ENCODE peak calls at places on chromosomes 11 and 22, in nine cellular contexts. Z is suprapubic skin, T is transverse colon, U is esophagus squamous epithelium, Y is adrenal gland, L is IMR-90, C is tibial nerve, A is spleen, D is GM12892. J is an unnamed sample.

GRCh38 chr11:46332568-46333128 is 14.6 kb upstream of the DGKZ start:
- DNase-seq in A (no peak), Z (no peak), U (no peak), Y (no peak), D (no peak), C (no peak), L (no peak), T (no peak), J (no peak)

GRCh38 chr22:19689408-19689807 is 24.9 kb upstream of the SEPTIN5 start:
- DNase-seq in U (no peak), L (no peak), A (peak), T (no peak), Y (no peak), C (no peak), D (no peak), Z (peak), J (no peak)

GRCh38 chr22:20405931-20406685 is 12.2 kb downstream of the ZNF74 start:
- DNase-seq in L (no peak), T (no peak), U (no peak), C (no peak), Z (peak), D (no peak), Y (no peak), A (peak), J (no peak)

GRCh38 chr11:131999084-131999483 is 628.7 kb downstream of the NTM start:
- DNase-seq in T (no peak), U (no peak), Z (no peak), C (no peak), L (no peak), A (no peak), Y (no peak), D (no peak), J (no peak)

GRCh38 chr11:13782395-13783080 is 114.1 kb downstream of the FAR1 start:
- DNase-seq in U (no peak), L (no peak), C (no peak), T (no peak), Z (no peak), Y (no peak), A (no peak), D (no peak), J (no peak)

GRCh38 chr22:44225812-44226211 is 45.1 kb downstream of the PARVG start:
- DNase-seq in C (no peak), T (no peak), D (no peak), L (no peak), Z (no peak), Y (peak), A (no peak), U (no peak), J (no peak)

GRCh38 chr22:21447694-21448402 is 19.3 kb upstream of the TMEM191C start:
- DNase-seq in U (no peak), Y (peak), D (no peak), L (no peak), T (no peak), C (no peak), Z (peak), A (peak), J (no peak)

GRCh38 chr22:17917490-17917983 is 106.8 kb downstream of the MICAL3 start:
- DNase-seq in L (no peak), A (peak), Z (peak), U (no peak), T (peak), Y (peak), D (no peak), C (no peak), J (no peak)

GRCh38 chr11:32433249-32434115 is 1.9 kb downstream of the WT1 start:
- DNase-seq in Z (no peak), Y (no peak), C (no peak), U (no peak), T (no peak), A (peak), L (no peak), D (no peak), J (no peak)

GRCh38 chr11:130775306-130776043 is 140.8 kb downstream of the SNX19 start:
- DNase-seq in Y (no peak), Z (no peak), A (no peak), D (no peak), U (no peak), T (no peak), L (peak), C (no peak), J (no peak)

GRCh38 chr11:64694821-64695365 is 28.1 kb downstream of the NRXN2 start:
- DNase-seq in Y (no peak), Z (no peak), L (no peak), T (no peak), D (no peak), A (peak), U (no peak), C (no peak), J (no peak)

GRCh38 chr11:22177186-22177585 is 15.7 kb upstream of the ANO5 start:
- DNase-seq in D (no peak), U (no peak), Y (no peak), T (no peak), L (no peak), A (no peak), C (no peak), Z (no peak), J (no peak)

GRCh38 chr11:65077466-65077865 is 6.4 kb downstream of the CDCA5 start:
- DNase-seq in D (no peak), U (no peak), C (no peak), L (peak), A (no peak), T (no peak), Z (no peak), Y (no peak), J (no peak)

GRCh38 chr11:86440305-86440716 is 65.6 kb downstream of the CCDC81 start:
- DNase-seq in L (peak), A (no peak), Z (no peak), D (no peak), C (peak), T (no peak), U (no peak), Y (no peak), J (no peak)

GRCh38 chr11:123063396-123064267 is 1.7 kb upstream of the HSPA8 start:
- DNase-seq in U (no peak), D (no peak), L (peak), C (peak), A (no peak), T (peak), Y (peak), Z (no peak), J (peak)

GRCh38 chr11:73977856-73978519 is 4.7 kb downstream of the UCP2 start:
- DNase-seq in T (no peak), L (no peak), U (no peak), C (no peak), A (peak), Y (no peak), D (no peak), Z (peak), J (no peak)

GRCh38 chr11:73981051-73981805 is 1.4 kb downstream of the UCP2 start:
- DNase-seq in T (no peak), U (no peak), L (no peak), C (no peak), A (peak), D (no peak), Z (no peak), Y (no peak), J (no peak)

GRCh38 chr11:73978576-73979086 is 4.0 kb downstream of the UCP2 start:
- DNase-seq in Z (no peak), A (peak), L (peak), Y (no peak), U (no peak), D (no peak), T (no peak), C (no peak), J (no peak)

GRCh38 chr11:73982595-73982989 is at the start of gene UCP2:
- DNase-seq in Z (peak), Y (peak), U (peak), L (peak), D (peak), C (peak), A (peak), T (peak), J (no peak)

GRCh38 chr11:73980001-73980960 is 2.4 kb downstream of the UCP2 start:
- DNase-seq in C (no peak), U (peak), D (peak), Z (no peak), Y (no peak), L (peak), A (peak), T (peak), J (peak)
- TF ChIP-seq POLR2A in C (no peak), U (peak), D (peak), Z (peak), Y (no peak), L (no peak), A (no peak), T (no peak), J (no peak)

DNA sequence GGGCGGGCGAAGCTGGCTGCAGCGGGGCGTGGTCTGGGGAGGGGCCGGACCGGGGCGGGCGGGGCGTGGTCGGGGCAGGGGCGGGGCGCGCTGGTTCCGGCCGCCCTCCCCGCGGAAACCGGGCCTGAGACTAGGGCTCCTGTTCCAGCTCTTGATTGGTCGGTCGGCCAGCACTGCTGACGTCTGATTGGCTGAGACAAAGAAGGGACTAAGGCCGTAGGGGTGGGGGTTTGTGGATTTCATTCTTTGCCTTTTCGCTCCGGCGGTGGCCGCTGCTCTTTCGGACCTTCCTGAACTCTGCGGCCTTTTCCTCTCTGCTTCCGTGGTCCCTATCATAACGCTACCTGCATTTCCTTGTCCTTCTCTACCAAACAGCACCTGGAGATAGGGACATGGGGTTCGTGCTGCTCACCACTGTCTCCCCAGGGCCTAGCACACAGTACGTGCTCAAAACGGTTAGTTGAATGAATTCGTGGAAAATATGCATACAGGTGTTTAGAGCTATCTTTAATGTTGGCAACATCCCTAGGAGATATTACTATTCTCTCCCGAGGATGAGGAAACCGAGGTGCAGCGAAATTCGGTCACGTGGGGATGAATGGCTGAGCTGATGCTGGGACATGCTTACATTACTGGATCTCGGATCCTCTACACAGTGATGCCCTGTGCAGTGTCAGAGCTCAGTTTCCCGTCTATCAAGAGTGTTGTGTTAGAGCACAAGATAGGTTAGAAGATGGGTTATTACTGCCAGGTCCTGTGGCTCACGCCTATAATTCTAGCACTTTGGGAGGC is 62.8 kb downstream of the NFAM1 start:
- DNase-seq in L (peak), T (peak), D (peak), A (peak), Y (peak), C (peak), Z (peak), U (peak), J (peak)
- TF ChIP-seq POLR2A in L (no peak), T (no peak), D (no peak), A (no peak), Y (no peak), C (no peak), Z (peak), U (no peak), J (no peak)

GRCh38 chr11:111977141-111978027 is 40.2 kb downstream of the DIXDC1 start:
- DNase-seq in L (no peak), C (peak), U (no peak), Z (peak), D (peak), Y (peak), A (peak), T (peak), J (peak)
- TF ChIP-seq POLR2A in L (no peak), C (no peak), U (peak), Z (no peak), D (no peak), Y (no peak), A (no peak), T (no peak), J (no peak)

GRCh38 chr11:96280444-96280843 is 62.6 kb downstream of the MAML2 start:
- DNase-seq in C (no peak), A (no peak), L (no peak), Y (no peak), D (no peak), T (no peak), U (no peak), Z (no peak), J (no peak)

GRCh38 chr11:96278039-96278897 is 64.7 kb downstream of the MAML2 start:
- DNase-seq in U (no peak), T (no peak), Y (no peak), C (no peak), A (no peak), L (peak), D (no peak), Z (no peak), J (no peak)

GRCh38 chr11:96279421-96280290 is 63.3 kb downstream of the MAML2 start:
- DNase-seq in Y (no peak), Z (no peak), U (no peak), A (no peak), D (no peak), L (peak), C (no peak), T (no peak), J (no peak)

GRCh38 chr11:96277696-96278038 is 65.3 kb downstream of the MAML2 start:
- DNase-seq in C (no peak), L (no peak), Z (no peak), D (no peak), A (no peak), T (no peak), Y (no peak), U (no peak), J (no peak)

GRCh38 chr11:96279018-96279417 is 64.0 kb downstream of the MAML2 start:
- DNase-seq in Y (no peak), C (no peak), U (no peak), Z (no peak), A (no peak), T (no peak), D (no peak), L (no peak), J (no peak)
- TF ChIP-seq POLR2A in Y (no peak), C (no peak), U (no peak), Z (no peak), A (no peak), T (no peak), D (no peak), L (no peak), J (no peak)

DNA sequence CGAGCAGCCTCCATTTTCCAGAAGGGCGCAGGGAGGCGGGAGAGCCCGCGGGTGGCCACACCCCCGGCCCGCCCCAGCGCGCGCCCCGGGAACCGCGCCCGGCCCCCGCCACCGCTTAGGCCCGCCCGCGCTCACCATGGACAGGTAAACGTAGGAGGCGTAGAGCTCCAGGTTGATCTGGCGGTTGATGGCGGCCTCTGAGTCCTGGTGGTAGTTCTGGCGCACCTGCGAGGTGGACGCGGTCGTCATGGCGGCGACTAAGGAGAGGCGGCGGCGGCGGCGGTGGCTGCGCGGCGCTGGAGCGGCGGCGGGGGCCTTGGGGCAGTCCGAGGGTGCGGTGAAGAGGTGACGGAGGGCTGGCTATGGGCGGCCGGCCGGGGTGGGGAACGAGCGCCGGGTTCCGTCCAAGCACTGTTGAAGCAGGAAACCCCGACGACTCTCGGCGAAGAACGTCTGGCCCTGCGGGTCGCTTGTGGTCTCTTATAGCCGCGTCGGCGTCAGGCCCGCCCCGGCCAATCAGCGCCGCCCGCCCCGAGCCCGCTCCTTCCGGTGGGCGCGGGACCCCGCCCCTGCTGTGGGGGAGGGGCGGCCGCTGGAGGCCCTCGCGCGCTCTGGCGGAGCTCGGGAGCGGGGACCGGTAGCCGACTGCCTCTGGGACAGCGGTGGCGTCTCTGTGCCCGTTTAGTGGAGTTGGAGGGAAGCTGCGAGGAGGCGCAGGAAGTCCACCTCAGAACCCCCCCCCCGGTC is at the start of gene FTH1:
- DNase-seq in T (peak), A (peak), Y (peak), Z (peak), C (peak), U (peak), D (peak), L (peak), J (peak)
- TF ChIP-seq POLR2A in T (peak), A (peak), Y (peak), Z (peak), C (peak), U (peak), D (peak), L (peak), J (peak)

GRCh38 chr11:75812542-75813040 is 2.4 kb upstream of the UVRAG start:
- DNase-seq in D (no peak), T (no peak), A (no peak), L (no peak), C (no peak), Y (no peak), U (no peak), Z (no peak), J (peak)
- TF ChIP-seq POLR2A in D (no peak), T (no peak), A (no peak), L (no peak), C (no peak), Y (no peak), U (no peak), Z (no peak), J (no peak)

DNA sequence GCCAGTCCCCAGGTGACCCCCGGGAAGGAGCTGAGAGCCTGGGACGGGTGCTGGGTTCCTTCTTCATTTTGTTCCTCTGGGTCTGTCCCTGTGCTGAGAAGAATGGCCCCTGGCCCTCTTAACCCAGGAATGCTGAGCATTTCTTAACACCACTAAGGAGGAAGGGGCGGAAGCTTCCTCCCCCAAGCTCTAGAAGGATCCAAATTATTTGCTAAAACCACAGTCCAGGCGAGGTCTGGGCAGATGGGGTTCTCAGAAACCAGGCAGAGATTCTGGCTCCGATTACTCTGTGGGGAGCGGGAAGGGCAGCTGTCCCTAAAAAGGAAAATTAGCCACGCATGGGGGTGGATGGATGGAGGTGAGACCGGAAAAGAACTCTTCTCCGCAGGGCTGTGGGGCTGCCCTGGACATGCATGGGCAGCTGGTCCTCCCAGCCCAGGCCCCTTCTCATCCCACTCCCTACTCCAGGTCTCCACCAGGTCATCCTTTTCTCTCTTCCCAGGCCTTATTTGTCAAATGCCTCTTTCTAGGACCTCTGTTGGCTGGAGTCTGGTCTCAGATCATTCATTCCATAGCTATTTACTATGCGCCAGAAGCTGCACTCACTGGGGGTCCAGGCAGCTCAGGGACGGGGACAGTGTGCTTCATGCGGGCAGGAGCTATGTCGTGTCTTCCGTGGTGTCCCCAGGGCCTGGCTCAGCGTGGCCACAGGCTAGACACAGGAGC is 45.0 kb upstream of the MYH9 start:
- DNase-seq in L (no peak), Z (no peak), U (no peak), A (no peak), D (no peak), Y (no peak), T (no peak), C (no peak), J (no peak)
- TF ChIP-seq POLR2A in L (no peak), Z (no peak), U (no peak), A (no peak), D (no peak), Y (no peak), T (no peak), C (no peak), J (no peak)

GRCh38 chr11:9573775-9574555 is 495 bp downstream of the WEE1 start:
- DNase-seq in A (peak), D (no peak), Y (no peak), L (no peak), C (no peak), U (no peak), T (peak), Z (peak), J (no peak)
- TF ChIP-seq POLR2A in A (no peak), D (no peak), Y (peak), L (no peak), C (no peak), U (no peak), T (no peak), Z (no peak), J (no peak)

DNA sequence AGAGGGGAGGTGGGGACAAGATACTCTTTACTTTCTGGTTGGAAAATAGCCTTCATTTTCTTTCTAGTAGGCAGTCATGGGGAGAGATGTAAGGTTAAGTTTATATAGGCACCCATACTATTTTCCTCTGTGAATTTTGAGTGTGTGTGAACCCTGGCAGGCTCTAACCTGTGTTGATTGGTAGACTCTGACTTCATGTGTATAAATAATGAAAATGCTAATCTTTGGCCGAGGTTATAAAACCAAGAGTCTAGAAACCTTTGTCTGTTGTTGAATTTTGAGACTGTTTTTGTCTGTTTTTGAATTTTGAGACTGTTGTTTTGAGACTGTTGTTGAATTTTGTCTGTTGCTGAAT is 14.0 kb downstream of the TRIM44 start:
- DNase-seq in C (no peak), D (no peak), U (no peak), A (no peak), Z (no peak), Y (no peak), T (no peak), L (no peak), J (no peak)
- TF ChIP-seq POLR2A in C (no peak), D (no peak), U (no peak), A (no peak), Z (no peak), Y (no peak), T (no peak), L (no peak), J (no peak)

J was measured in endothelial cell of umbilical vein.